ENCODE peak calls at places on chromosome 1, in eight cellular contexts. Z is neural progenitor cell, F is T-cell, K is NCI-H774, D is KBM-7, U is HAP-1, O is GM04504, T is RWPE1. L is an unnamed sample.

GRCh38 chr1:32005522-32005921 is 8.1 kb upstream of the KHDRBS1 start:
- DNase-seq in K (no peak), F (no peak), U (no peak), Z (no peak), O (no peak), D (peak), T (no peak), L (no peak)

GRCh38 chr1:236142358-236143103 is at the start of gene GPR137B:
- DNase-seq in K (peak), T (peak), O (no peak), Z (peak), F (peak), D (peak), U (peak), L (peak)

GRCh38 chr1:150507912-150508864 is at the start of gene ECM1:
- DNase-seq in T (peak), F (no peak), O (no peak), D (peak), Z (no peak), K (no peak), U (no peak), L (peak)

GRCh38 chr1:6955357-6956154 is 170.3 kb downstream of the CAMTA1 start:
- DNase-seq in K (no peak), D (no peak), O (no peak), T (no peak), Z (no peak), F (no peak), U (no peak), L (no peak)

GRCh38 chr1:246797157-246797556 is 72.9 kb downstream of the SCCPDH start:
- DNase-seq in Z (no peak), F (no peak), K (no peak), T (no peak), D (no peak), O (no peak), U (no peak), L (no peak)

GRCh38 chr1:230327892-230328284 is 98.2 kb downstream of the PGBD5 start:
- DNase-seq in U (no peak), K (no peak), F (no peak), T (peak), Z (no peak), D (no peak), O (no peak), L (no peak)

GRCh38 chr1:204514841-204515240 is 1.4 kb upstream of the MDM4 start:
- DNase-seq in Z (no peak), O (no peak), F (no peak), K (no peak), D (no peak), T (no peak), U (no peak), L (no peak)

GRCh38 chr1:110481968-110482623 is 31.1 kb downstream of the PROK1 start:
- DNase-seq in T (no peak), O (no peak), U (no peak), D (no peak), Z (no peak), F (no peak), K (no peak), L (no peak)

GRCh38 chr1:30806381-30807317 is 49.1 kb upstream of the LAPTM5 start:
- DNase-seq in F (no peak), D (no peak), K (no peak), O (no peak), U (no peak), T (no peak), Z (no peak), L (no peak)

GRCh38 chr1:24743404-24744211 is 1.6 kb upstream of the CLIC4 start:
- DNase-seq in Z (peak), U (peak), T (peak), K (no peak), F (no peak), D (no peak), O (peak), L (no peak)

GRCh38 chr1:230424440-230425251 is 1.5 kb downstream of the PGBD5 start:
- DNase-seq in K (no peak), O (no peak), U (no peak), T (no peak), D (peak), F (no peak), Z (peak), L (no peak)

GRCh38 chr1:31230378-31230777 is 9.3 kb downstream of the NKAIN1 start:
- DNase-seq in U (no peak), T (no peak), O (no peak), D (no peak), F (no peak), K (no peak), Z (no peak), L (no peak)

GRCh38 chr1:229972600-229973296 is 94.3 kb upstream of the GALNT2 start:
- DNase-seq in F (no peak), K (no peak), O (no peak), U (no peak), T (no peak), D (peak), Z (peak), L (no peak)

GRCh38 chr1:35580949-35581388 is 7.9 kb downstream of the TFAP2E start:
- DNase-seq in K (no peak), D (no peak), Z (no peak), F (no peak), O (no peak), T (no peak), U (no peak), L (no peak)

GRCh38 chr1:172145231-172145651 is 275.2 kb upstream of the C1orf105 start:
- DNase-seq in O (no peak), T (no peak), Z (no peak), F (no peak), D (peak), K (no peak), U (no peak), L (no peak)

GRCh38 chr1:55007626-55008025 is 8.9 kb downstream of the BSND start:
- DNase-seq in U (no peak), K (no peak), D (no peak), F (no peak), T (peak), Z (no peak), O (peak), L (no peak)

GRCh38 chr1:11885922-11886321 is 27.2 kb upstream of the NPPB start:
- DNase-seq in U (no peak), T (no peak), Z (no peak), O (no peak), D (no peak), F (no peak), K (no peak), L (no peak)

GRCh38 chr1:59081181-59081580 is 215.7 kb upstream of the FGGY start:
- DNase-seq in T (no peak), K (no peak), D (no peak), O (no peak), Z (no peak), U (no peak), F (no peak), L (no peak)

GRCh38 chr1:101452825-101453224 is 216.0 kb downstream of the S1PR1 start:
- DNase-seq in F (no peak), T (no peak), K (no peak), Z (no peak), O (no peak), U (no peak), D (no peak), L (no peak)

GRCh38 chr1:5850503-5850902 is 141.7 kb downstream of the NPHP4 start:
- DNase-seq in F (no peak), Z (no peak), T (no peak), U (no peak), O (no peak), D (no peak), K (no peak), L (no peak)

GRCh38 chr1:41878911-41879310 is 39.8 kb downstream of the HIVEP3 start:
- DNase-seq in T (no peak), Z (no peak), F (no peak), D (no peak), O (no peak), U (no peak), K (no peak), L (no peak)

GRCh38 chr1:11321656-11322491 is 48.9 kb downstream of the UBIAD1 start:
- DNase-seq in O (no peak), F (no peak), D (no peak), U (no peak), T (no peak), K (no peak), Z (no peak), L (no peak)

GRCh38 chr1:73674945-73675561 is 522.9 kb downstream of the LRRIQ3 start:
- DNase-seq in K (peak), T (peak), O (peak), Z (peak), F (no peak), D (peak), U (no peak), L (no peak)

GRCh38 chr1:39896909-39897685 is 4.6 kb downstream of the MYCL start:
- DNase-seq in Z (peak), F (no peak), D (no peak), O (no peak), K (no peak), U (peak), T (no peak), L (no peak)

GRCh38 chr1:221543529-221544120 is 198.3 kb downstream of the DUSP10 start:
- DNase-seq in F (no peak), T (peak), O (no peak), D (peak), Z (peak), K (peak), U (no peak), L (no peak)

GRCh38 chr1:180920702-180921101 is 8.0 kb downstream of the KIAA1614 start:
- DNase-seq in K (no peak), F (no peak), U (no peak), D (no peak), O (no peak), T (no peak), Z (no peak), L (no peak)

GRCh38 chr1:21397813-21398188 is 42.1 kb upstream of the NBPF3 start:
- DNase-seq in O (no peak), K (no peak), D (peak), U (peak), F (peak), T (no peak), Z (peak), L (no peak)

GRCh38 chr1:212166296-212167039 is 118.7 kb upstream of the PPP2R5A start:
- DNase-seq in F (no peak), T (no peak), D (no peak), Z (no peak), U (no peak), O (no peak), K (no peak), L (no peak)

GRCh38 chr1:77168358-77168757 is 50.9 kb downstream of the PIGK start:
- DNase-seq in T (no peak), K (no peak), F (no peak), O (no peak), Z (no peak), U (no peak), D (no peak), L (no peak)

GRCh38 chr1:47915677-47916353 is 81.4 kb downstream of the TRABD2B start:
- DNase-seq in U (no peak), K (peak), Z (peak), T (no peak), O (no peak), F (no peak), D (no peak), L (no peak)

GRCh38 chr1:68449901-68450300 is at the start of gene RPE65:
- DNase-seq in U (peak), O (no peak), K (no peak), T (no peak), D (no peak), Z (peak), F (no peak), L (peak)

GRCh38 chr1:38783659-38784229 is 75.8 kb downstream of the RRAGC start:
- DNase-seq in K (no peak), T (no peak), O (no peak), F (no peak), U (peak), D (no peak), Z (peak), L (no peak)

GRCh38 chr1:53949023-53949611 is 3.0 kb downstream of the LRRC42 start:
- DNase-seq in U (peak), T (peak), O (no peak), K (peak), D (peak), F (no peak), Z (peak), L (no peak)

GRCh38 chr1:66283583-66284041 is 250.3 kb upstream of the SGIP1 start:
- DNase-seq in T (peak), O (no peak), Z (no peak), K (no peak), U (no peak), F (no peak), D (no peak), L (no peak)

GRCh38 chr1:22709891-22710687 is 550 bp upstream of the EPHB2 start:
- DNase-seq in K (no peak), F (no peak), U (peak), T (peak), D (no peak), O (peak), Z (peak), L (no peak)

GRCh38 chr1:55428944-55429931 is 214.1 kb upstream of the USP24 start:
- DNase-seq in F (no peak), O (peak), T (peak), Z (no peak), K (no peak), D (no peak), U (no peak), L (no peak)

GRCh38 chr1:66335859-66336640 is 197.9 kb upstream of the SGIP1 start:
- DNase-seq in O (no peak), T (no peak), Z (no peak), K (no peak), U (no peak), D (peak), F (peak), L (no peak)

GRCh38 chr1:109930252-109930993 is 19.8 kb downstream of the CSF1 start:
- DNase-seq in D (no peak), F (no peak), K (no peak), Z (no peak), U (no peak), T (no peak), O (no peak), L (no peak)

GRCh38 chr1:205042911-205043806 is at the start of gene CNTN2:
- DNase-seq in T (no peak), U (no peak), O (no peak), K (no peak), F (no peak), D (no peak), Z (peak), L (peak)

GRCh38 chr1:183609313-183609712 is 19.1 kb upstream of the NCF2 start:
- DNase-seq in K (no peak), Z (peak), F (no peak), D (peak), U (peak), O (peak), T (no peak), L (peak)

L was measured in hypothalamus.